ENCODE peak calls at places on chromosomes 1 and 21, in ten cellular contexts. W, O, J, Z, G, N, M, H, A and R are unnamed samples.
A peak's percentile ranks its signal among the peaks of the same experiment; 100 is the strongest.

GRCh38 chr1:69702085-69702484 is 134.4 kb downstream of the LRRC7 start:
- DNase-seq in W (no peak), H (no peak), J (no peak), N (no peak), Z (no peak), O (no peak), G (peak; percentile 82), A (no peak), M (peak; percentile 34), R (no peak)

GRCh38 chr21:39531777-39532333 is 80.1 kb downstream of the SH3BGR start:
- DNase-seq in W (no peak), Z (no peak), G (no peak), M (peak; percentile 14), A (peak; percentile 7), J (no peak), O (no peak), H (no peak), N (no peak), R (no peak)

GRCh38 chr1:167548059-167548932 is 5.3 kb downstream of the CREG1 start:
- DNase-seq in Z (no peak), N (no peak), H (peak; percentile 58), M (no peak), O (peak; percentile 93), A (no peak), W (no peak), G (peak; percentile 75), J (no peak), R (peak; percentile 92)

GRCh38 chr21:33901421-33902288 is 13.9 kb downstream of the ATP5PO start:
- DNase-seq in G (peak; percentile 60), O (peak; percentile 74), N (peak; percentile 28), A (peak; percentile 38), H (peak; percentile 70), J (peak; percentile 7), W (peak; percentile 63), Z (peak; percentile 62), M (peak; percentile 55), R (peak; percentile 65)

GRCh38 chr21:43269981-43270670 is 101.3 kb downstream of the CRYAA start:
- DNase-seq in W (no peak), M (no peak), N (no peak), A (no peak), O (no peak), H (no peak), J (no peak), Z (no peak), G (no peak), R (no peak)

GRCh38 chr1:231357831-231358354 is 19.8 kb downstream of the SPRTN start:
- DNase-seq in A (peak; percentile 48), J (peak; percentile 33), G (peak; percentile 88), O (peak; percentile 81), N (peak; percentile 45), W (peak; percentile 57), H (peak; percentile 73), M (peak; percentile 79), Z (peak; percentile 19), R (peak; percentile 85)

GRCh38 chr1:248852548-248852947 is 6.3 kb downstream of the ZNF692 start:
- DNase-seq in A (no peak), Z (no peak), O (no peak), G (no peak), M (no peak), N (no peak), J (no peak), W (no peak), H (no peak), R (no peak)

GRCh38 chr1:165420655-165421054 is 24.3 kb downstream of the RXRG start:
- DNase-seq in W (no peak), O (no peak), N (no peak), A (no peak), H (no peak), G (peak; percentile 28), Z (no peak), M (no peak), J (no peak), R (no peak)

GRCh38 chr21:44375281-44375651 is 21.8 kb downstream of the TRPM2 start:
- DNase-seq in G (no peak), N (no peak), H (no peak), M (no peak), J (no peak), A (no peak), W (peak; percentile 50), Z (no peak), O (no peak), R (no peak)

GRCh38 chr1:118783095-118783758 is 204.9 kb downstream of the TBX15 start:
- DNase-seq in H (no peak), M (peak; percentile 14), G (no peak), A (no peak), Z (no peak), O (no peak), J (no peak), N (no peak), W (no peak), R (no peak)

GRCh38 chr1:19815801-19816736 is 986 bp upstream of the RNF186 start:
- DNase-seq in G (no peak), W (peak; percentile 55), J (peak; percentile 47), Z (no peak), O (no peak), A (no peak), H (no peak), N (no peak), M (no peak), R (no peak)

GRCh38 chr21:24420694-24421093 is 1186.6 kb downstream of the MRPL39 start:
- DNase-seq in G (no peak), H (no peak), W (no peak), J (no peak), M (no peak), N (no peak), O (no peak), Z (no peak), A (no peak), R (no peak)

GRCh38 chr21:24418671-24419070 is 1188.6 kb downstream of the MRPL39 start:
- DNase-seq in O (no peak), M (no peak), A (no peak), Z (no peak), H (no peak), N (no peak), G (no peak), J (no peak), W (no peak), R (no peak)
- TF ChIP-seq CTCF in O (no peak), M (no peak), A (no peak), Z (no peak), H (no peak), N (no peak), G (no peak), J (no peak), W (no peak), R (no peak)

GRCh38 chr1:85494957-85495266 is 30.0 kb upstream of the DDAH1 start:
- DNase-seq in O (peak; percentile 45), J (peak; percentile 24), Z (peak; percentile 6), A (peak; percentile 12), M (peak; percentile 54), G (peak; percentile 81), N (peak; percentile 55), W (no peak), H (peak; percentile 44), R (peak; percentile 45)
- TF ChIP-seq CTCF in O (peak; percentile 43), J (no peak), Z (no peak), A (peak; percentile 55), M (peak; percentile 59), G (peak; percentile 86), N (peak; percentile 36), W (no peak), H (peak; percentile 11), R (peak; percentile 45)

DNA sequence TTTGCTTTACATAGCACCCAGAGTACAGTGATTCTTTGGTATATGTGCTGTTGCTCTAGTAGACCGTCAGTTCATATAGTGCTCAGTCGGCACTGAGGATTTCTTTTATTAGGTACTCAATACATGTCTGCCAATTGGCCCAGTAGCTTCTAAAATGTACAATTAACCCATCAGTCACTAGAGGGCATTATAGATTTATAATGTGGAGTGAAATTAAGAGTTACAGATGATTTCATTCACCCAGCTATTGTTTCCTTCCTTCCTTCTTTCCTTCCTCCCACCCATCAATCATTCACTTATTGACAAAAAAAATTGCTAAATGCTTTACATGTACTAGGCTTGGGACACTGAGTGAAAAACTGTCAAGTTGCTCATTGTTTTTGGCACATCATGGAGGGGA is 263.6 kb upstream of the USP24 start:
- DNase-seq in N (no peak), A (peak; percentile 15), Z (no peak), M (peak; percentile 79), J (no peak), G (peak; percentile 45), O (peak; percentile 60), W (no peak), H (peak; percentile 40), R (peak; percentile 47)
- TF ChIP-seq CTCF in N (no peak), A (peak; percentile 53), Z (no peak), M (peak; percentile 70), J (no peak), G (peak; percentile 42), O (peak; percentile 34), W (no peak), H (no peak), R (no peak)

GRCh38 chr1:150234647-150235435 is 1.1 kb downstream of the ANP32E start:
- DNase-seq in H (peak; percentile 62), M (peak; percentile 69), Z (peak; percentile 76), A (peak; percentile 43), N (peak; percentile 82), W (peak; percentile 88), G (peak; percentile 69), O (peak; percentile 58), J (peak; percentile 86), R (peak; percentile 45)

GRCh38 chr1:150236614-150236934 is 662 bp upstream of the ANP32E start:
- DNase-seq in J (no peak), M (no peak), G (no peak), A (no peak), Z (no peak), W (no peak), N (no peak), H (no peak), O (no peak), R (no peak)

GRCh38 chr1:150237746-150238145 is 1.8 kb upstream of the ANP32E start:
- DNase-seq in M (no peak), Z (no peak), O (no peak), G (no peak), W (no peak), J (no peak), A (no peak), H (no peak), N (no peak), R (no peak)

GRCh38 chr1:150235436-150235851 is 468 bp downstream of the ANP32E start:
- DNase-seq in M (no peak), A (no peak), G (peak; percentile 41), Z (peak; percentile 11), J (no peak), O (no peak), N (peak; percentile 46), H (peak; percentile 12), W (no peak), R (no peak)

DNA sequence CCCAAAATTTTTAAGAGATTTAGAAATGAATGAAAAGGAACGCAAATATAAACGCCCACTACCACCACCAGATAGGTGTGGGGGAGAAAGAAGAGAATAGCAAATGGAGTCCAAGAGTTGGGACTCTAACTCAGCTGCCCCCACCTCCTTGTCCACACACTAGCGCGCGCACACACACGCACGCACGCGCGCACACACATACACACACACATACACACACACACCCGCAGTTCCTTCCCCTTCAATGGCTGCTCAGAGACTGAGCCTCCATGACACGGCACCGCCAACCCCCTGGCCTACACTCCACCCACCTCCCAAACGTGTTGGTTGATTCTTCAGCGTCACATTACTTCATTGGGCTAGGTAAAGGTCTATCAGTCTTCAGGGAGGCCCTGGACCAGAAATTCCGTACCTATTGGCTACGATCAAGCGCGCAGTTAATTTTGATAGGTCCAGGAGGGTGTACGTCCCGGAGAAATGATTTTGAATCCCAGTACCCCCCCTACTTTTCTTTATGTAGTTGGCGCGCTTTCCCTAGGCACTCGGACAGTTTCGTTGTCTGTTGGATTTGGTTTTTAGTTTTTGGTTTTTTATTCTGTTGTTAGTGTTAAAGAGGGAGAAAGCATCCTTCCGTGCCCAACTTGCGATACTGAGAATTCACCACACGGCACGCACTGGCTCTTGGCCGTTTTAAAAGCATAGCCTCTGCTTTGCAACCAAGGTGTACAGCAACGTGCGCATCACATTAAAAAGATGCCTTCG is at the start of gene ANP32E:
- DNase-seq in Z (peak; percentile 82), W (peak; percentile 98), A (peak; percentile 99), G (peak; percentile 99), H (peak; percentile 100), J (peak; percentile 96), M (peak; percentile 100), N (peak; percentile 98), O (peak; percentile 100), R (peak; percentile 100)
- TF ChIP-seq CTCF in Z (no peak), W (no peak), A (no peak), G (peak; percentile 27), H (peak; percentile 9), J (no peak), M (no peak), N (peak; percentile 35), O (peak; percentile 4), R (peak; percentile 39)